ENCODE peak calls at places on chromosomes 3 and 15, in seven cellular contexts. One of them, this sample, is unnamed.

GRCh38 chr15:48798319-48798718 is 12.6 kb downstream of the CEP152 start:
- DNase-seq in H54: no peak
- DNase-seq in T-helper 17 cell: no peak
- DNase-seq in RWPE1: no peak
- DNase-seq in LHCN-M2: no peak
- DNase-seq in IMR-90: no peak
- DNase-seq in neural crest cell: no peak
- DNase-seq in this sample: no peak

GRCh38 chr3:127101411-127102067 is 91.4 kb upstream of the PRR23E start:
- DNase-seq in neural crest cell: no peak
- DNase-seq in IMR-90: no peak
- DNase-seq in T-helper 17 cell: no peak
- DNase-seq in H54: no peak
- DNase-seq in RWPE1: no peak
- DNase-seq in LHCN-M2: no peak
- DNase-seq in this sample: no peak

GRCh38 chr3:17407576-17407975 is 334.9 kb downstream of the TBC1D5 start:
- DNase-seq in T-helper 17 cell: no peak
- DNase-seq in IMR-90: no peak
- DNase-seq in RWPE1: no peak
- DNase-seq in LHCN-M2: no peak
- DNase-seq in neural crest cell: no peak
- DNase-seq in H54: no peak
- DNase-seq in this sample: no peak

GRCh38 chr3:62529230-62529629 is 155.9 kb upstream of the FEZF2 start:
- DNase-seq in neural crest cell: peak
- DNase-seq in IMR-90: peak
- DNase-seq in LHCN-M2: peak
- DNase-seq in T-helper 17 cell: no peak
- DNase-seq in RWPE1: peak
- DNase-seq in H54: no peak
- DNase-seq in this sample: peak

GRCh38 chr3:107429330-107430181 is 52.3 kb downstream of the CCDC54 start:
- DNase-seq in T-helper 17 cell: peak
- DNase-seq in RWPE1: peak
- DNase-seq in neural crest cell: peak
- DNase-seq in LHCN-M2: peak
- DNase-seq in IMR-90: peak
- DNase-seq in H54: peak
- DNase-seq in this sample: peak

GRCh38 chr3:180416111-180416541 is 185.8 kb upstream of the TTC14 start:
- DNase-seq in T-helper 17 cell: no peak
- DNase-seq in H54: no peak
- DNase-seq in RWPE1: no peak
- DNase-seq in LHCN-M2: no peak
- DNase-seq in neural crest cell: no peak
- DNase-seq in IMR-90: peak
- DNase-seq in this sample: peak

GRCh38 chr3:64667887-64668581 is 19.8 kb downstream of the ADAMTS9 start:
- DNase-seq in H54: no peak
- DNase-seq in LHCN-M2: no peak
- DNase-seq in RWPE1: no peak
- DNase-seq in T-helper 17 cell: no peak
- DNase-seq in IMR-90: no peak
- DNase-seq in neural crest cell: no peak
- DNase-seq in this sample: no peak

GRCh38 chr3:53821631-53822068 is 24.6 kb downstream of the CHDH start:
- DNase-seq in IMR-90: peak
- DNase-seq in H54: peak
- DNase-seq in neural crest cell: no peak
- DNase-seq in RWPE1: peak
- DNase-seq in T-helper 17 cell: no peak
- DNase-seq in LHCN-M2: peak
- DNase-seq in this sample: peak

GRCh38 chr3:88167704-88168103 is 17.9 kb downstream of the C3orf38 start:
- DNase-seq in LHCN-M2: no peak
- DNase-seq in T-helper 17 cell: no peak
- DNase-seq in RWPE1: no peak
- DNase-seq in neural crest cell: no peak
- DNase-seq in H54: no peak
- DNase-seq in IMR-90: peak
- DNase-seq in this sample: no peak

GRCh38 chr3:194320100-194320499 is 31.0 kb downstream of the CPN2 start:
- DNase-seq in T-helper 17 cell: no peak
- DNase-seq in neural crest cell: no peak
- DNase-seq in RWPE1: no peak
- DNase-seq in LHCN-M2: no peak
- DNase-seq in IMR-90: no peak
- DNase-seq in H54: no peak
- DNase-seq in this sample: no peak

GRCh38 chr3:61505197-61505596 is 56.2 kb upstream of the PTPRG start:
- DNase-seq in neural crest cell: no peak
- DNase-seq in T-helper 17 cell: no peak
- DNase-seq in IMR-90: no peak
- DNase-seq in RWPE1: no peak
- DNase-seq in LHCN-M2: no peak
- DNase-seq in H54: no peak
- DNase-seq in this sample: no peak

GRCh38 chr3:13718437-13718836 is 161.4 kb downstream of the WNT7A start:
- DNase-seq in IMR-90: no peak
- DNase-seq in LHCN-M2: no peak
- DNase-seq in RWPE1: no peak
- DNase-seq in neural crest cell: no peak
- DNase-seq in T-helper 17 cell: no peak
- DNase-seq in H54: no peak
- DNase-seq in this sample: no peak

GRCh38 chr15:82625136-82625535 is 22.0 kb downstream of the CPEB1 start:
- DNase-seq in IMR-90: no peak
- DNase-seq in LHCN-M2: peak
- DNase-seq in neural crest cell: no peak
- DNase-seq in RWPE1: no peak
- DNase-seq in H54: no peak
- DNase-seq in T-helper 17 cell: no peak
- DNase-seq in this sample: no peak

GRCh38 chr3:180283251-180283650 is 246.5 kb upstream of the PEX5L start:
- DNase-seq in H54: no peak
- DNase-seq in T-helper 17 cell: no peak
- DNase-seq in neural crest cell: no peak
- DNase-seq in LHCN-M2: no peak
- DNase-seq in RWPE1: no peak
- DNase-seq in IMR-90: no peak
- DNase-seq in this sample: no peak

GRCh38 chr15:66802087-66803001 is 100.3 kb downstream of the SMAD6 start:
- DNase-seq in LHCN-M2: peak
- DNase-seq in IMR-90: peak
- DNase-seq in T-helper 17 cell: no peak
- DNase-seq in neural crest cell: no peak
- DNase-seq in H54: no peak
- DNase-seq in RWPE1: peak
- DNase-seq in this sample: no peak

GRCh38 chr3:171282041-171282440 is 178.2 kb downstream of the TNIK start:
- DNase-seq in H54: no peak
- DNase-seq in IMR-90: peak
- DNase-seq in T-helper 17 cell: no peak
- DNase-seq in neural crest cell: no peak
- DNase-seq in LHCN-M2: peak
- DNase-seq in RWPE1: no peak
- DNase-seq in this sample: no peak

GRCh38 chr3:114089675-114090074 is 33.1 kb downstream of the QTRT2 start:
- DNase-seq in IMR-90: no peak
- DNase-seq in LHCN-M2: no peak
- DNase-seq in neural crest cell: no peak
- DNase-seq in T-helper 17 cell: no peak
- DNase-seq in H54: no peak
- DNase-seq in RWPE1: no peak
- DNase-seq in this sample: no peak

GRCh38 chr15:74958320-74958907 is 1.8 kb upstream of the RPP25 start:
- DNase-seq in LHCN-M2: peak
- DNase-seq in neural crest cell: peak
- DNase-seq in IMR-90: no peak
- DNase-seq in RWPE1: no peak
- DNase-seq in T-helper 17 cell: no peak
- DNase-seq in H54: no peak
- DNase-seq in this sample: no peak

GRCh38 chr3:79012946-79013362 is 754.8 kb downstream of the ROBO1 start:
- DNase-seq in H54: no peak
- DNase-seq in neural crest cell: no peak
- DNase-seq in LHCN-M2: no peak
- DNase-seq in IMR-90: peak
- DNase-seq in RWPE1: no peak
- DNase-seq in T-helper 17 cell: no peak
- DNase-seq in this sample: no peak

GRCh38 chr3:72187131-72187530 is 402.2 kb upstream of the PROK2 start:
- DNase-seq in RWPE1: no peak
- DNase-seq in LHCN-M2: peak
- DNase-seq in T-helper 17 cell: no peak
- DNase-seq in IMR-90: no peak
- DNase-seq in H54: no peak
- DNase-seq in neural crest cell: no peak
- DNase-seq in this sample: no peak

GRCh38 chr3:58065700-58066167 is 57.5 kb downstream of the FLNB start:
- DNase-seq in LHCN-M2: no peak
- DNase-seq in RWPE1: no peak
- DNase-seq in H54: no peak
- DNase-seq in neural crest cell: no peak
- DNase-seq in IMR-90: no peak
- DNase-seq in T-helper 17 cell: no peak
- DNase-seq in this sample: no peak

GRCh38 chr3:122215592-122216298 is 32.3 kb downstream of the CASR start:
- DNase-seq in LHCN-M2: no peak
- DNase-seq in H54: no peak
- DNase-seq in RWPE1: no peak
- DNase-seq in neural crest cell: no peak
- DNase-seq in IMR-90: no peak
- DNase-seq in T-helper 17 cell: no peak
- DNase-seq in this sample: no peak

GRCh38 chr3:120306519-120307455 is 21.8 kb upstream of the GPR156 start:
- DNase-seq in T-helper 17 cell: no peak
- DNase-seq in neural crest cell: no peak
- DNase-seq in LHCN-M2: no peak
- DNase-seq in RWPE1: no peak
- DNase-seq in H54: no peak
- DNase-seq in IMR-90: no peak
- DNase-seq in this sample: no peak

GRCh38 chr15:22887157-22887951 is 48.9 kb downstream of the NIPA2 start:
- DNase-seq in T-helper 17 cell: no peak
- DNase-seq in IMR-90: peak
- DNase-seq in LHCN-M2: peak
- DNase-seq in H54: peak
- DNase-seq in neural crest cell: no peak
- DNase-seq in RWPE1: peak
- DNase-seq in this sample: no peak

GRCh38 chr3:160163259-160163878 is 61.9 kb upstream of the C3orf80 start:
- DNase-seq in neural crest cell: no peak
- DNase-seq in T-helper 17 cell: no peak
- DNase-seq in H54: no peak
- DNase-seq in LHCN-M2: peak
- DNase-seq in IMR-90: peak
- DNase-seq in RWPE1: peak
- DNase-seq in this sample: no peak

GRCh38 chr3:188153498-188153948 is 434 bp upstream of the LPP start:
- DNase-seq in neural crest cell: peak
- DNase-seq in IMR-90: peak
- DNase-seq in T-helper 17 cell: no peak
- DNase-seq in H54: peak
- DNase-seq in RWPE1: peak
- DNase-seq in LHCN-M2: peak
- DNase-seq in this sample: peak

GRCh38 chr3:119891944-119892721 is 110.2 kb downstream of the NR1I2 start:
- DNase-seq in LHCN-M2: peak
- DNase-seq in IMR-90: peak
- DNase-seq in T-helper 17 cell: peak
- DNase-seq in RWPE1: peak
- DNase-seq in neural crest cell: peak
- DNase-seq in H54: no peak
- DNase-seq in this sample: peak

GRCh38 chr3:35549690-35550089 is 89.6 kb upstream of the ARPP21 start:
- DNase-seq in IMR-90: no peak
- DNase-seq in neural crest cell: no peak
- DNase-seq in H54: no peak
- DNase-seq in RWPE1: no peak
- DNase-seq in LHCN-M2: no peak
- DNase-seq in T-helper 17 cell: no peak
- DNase-seq in this sample: no peak

GRCh38 chr3:184816654-184817053 is 4.7 kb downstream of the VPS8 start:
- DNase-seq in IMR-90: peak
- DNase-seq in T-helper 17 cell: no peak
- DNase-seq in LHCN-M2: peak
- DNase-seq in neural crest cell: no peak
- DNase-seq in H54: no peak
- DNase-seq in RWPE1: no peak
- DNase-seq in this sample: no peak

GRCh38 chr15:54082836-54083492 is 104.7 kb downstream of the UNC13C start:
- DNase-seq in LHCN-M2: peak
- DNase-seq in T-helper 17 cell: no peak
- DNase-seq in RWPE1: peak
- DNase-seq in neural crest cell: peak
- DNase-seq in IMR-90: peak
- DNase-seq in H54: no peak
- DNase-seq in this sample: no peak

GRCh38 chr15:75640483-75641175 is 605 bp upstream of the IMP3 start:
- DNase-seq in neural crest cell: no peak
- DNase-seq in IMR-90: peak
- DNase-seq in T-helper 17 cell: peak
- DNase-seq in LHCN-M2: peak
- DNase-seq in H54: no peak
- DNase-seq in RWPE1: no peak
- DNase-seq in this sample: peak

GRCh38 chr3:158991146-158991705 is 189.4 kb downstream of the MFSD1 start:
- DNase-seq in H54: no peak
- DNase-seq in LHCN-M2: no peak
- DNase-seq in RWPE1: no peak
- DNase-seq in T-helper 17 cell: no peak
- DNase-seq in neural crest cell: no peak
- DNase-seq in IMR-90: no peak
- DNase-seq in this sample: peak